ENCODE peak calls at places on chromosome 13, in eight cellular contexts. O, B, X, R, Q, Y, F and A are unnamed samples.

GRCh38 chr13:94224670-94225069 is 254.8 kb downstream of the DCT start:
- DNase-seq in O (no peak), Y (no peak), X (no peak), B (no peak), R (no peak), F (no peak), Q (no peak), A (no peak)

GRCh38 chr13:34942732-34943674 is 933 bp downstream of the NBEA start:
- DNase-seq in F (peak), Q (peak), Y (peak), B (peak), O (no peak), R (no peak), X (no peak), A (peak)

GRCh38 chr13:107284168-107284567 is 716.2 kb upstream of the ARGLU1 start:
- DNase-seq in X (no peak), B (no peak), Q (no peak), F (no peak), O (no peak), Y (no peak), R (no peak), A (no peak)

GRCh38 chr13:27979001-27979643 is 9.4 kb downstream of the URAD start:
- DNase-seq in Y (no peak), O (no peak), Q (no peak), B (no peak), F (no peak), R (no peak), X (no peak), A (no peak)

GRCh38 chr13:111031531-111031961 is 83.6 kb upstream of the ARHGEF7 start:
- DNase-seq in Y (no peak), Q (no peak), B (no peak), R (peak), F (no peak), O (no peak), X (no peak), A (peak)

GRCh38 chr13:42561752-42562467 is 12.0 kb upstream of the TNFSF11 start:
- DNase-seq in R (peak), Y (no peak), O (no peak), F (no peak), X (no peak), B (no peak), Q (no peak), A (no peak)

GRCh38 chr13:64154514-64154913 is 2738.9 kb upstream of the PCDH20 start:
- DNase-seq in O (no peak), B (no peak), F (no peak), R (no peak), Q (no peak), Y (no peak), X (no peak), A (no peak)

GRCh38 chr13:60099631-60100420 is 63.9 kb downstream of the DIAPH3 start:
- DNase-seq in F (no peak), R (no peak), B (no peak), X (no peak), O (no peak), Q (no peak), Y (no peak), A (no peak)